ENCODE peak calls at places on chromosomes 1 and 21, in seven cellular contexts. One of them, this sample, is unnamed. For H3K4me1, the result is how much of the 10 kb centered on the place peaks cover.

GRCh38 chr1:26221094-26221493 is 12.9 kb upstream of the CEP85 start:
- DNase-seq in upper lobe of left lung: no peak
- DNase-seq in GM23338: no peak
- DNase-seq in breast epithelium: no peak
- DNase-seq in stomach: no peak
- DNase-seq in suprapubic skin: peak
- DNase-seq in sigmoid colon: no peak
- DNase-seq in this sample: no peak

GRCh38 chr1:200118779-200119505 is 91.4 kb downstream of the NR5A2 start:
- DNase-seq in breast epithelium: no peak
- DNase-seq in sigmoid colon: no peak
- DNase-seq in upper lobe of left lung: no peak
- DNase-seq in suprapubic skin: no peak
- DNase-seq in GM23338: peak
- DNase-seq in stomach: no peak
- DNase-seq in this sample: no peak

GRCh38 chr1:47679301-47679751 is 241.5 kb downstream of the FOXD2 start:
- DNase-seq in stomach: peak
- DNase-seq in sigmoid colon: peak
- DNase-seq in upper lobe of left lung: no peak
- DNase-seq in breast epithelium: no peak
- DNase-seq in GM23338: no peak
- DNase-seq in suprapubic skin: no peak
- DNase-seq in this sample: no peak

GRCh38 chr1:230025686-230026085 is 41.4 kb upstream of the GALNT2 start:
- DNase-seq in GM23338: no peak
- DNase-seq in suprapubic skin: no peak
- DNase-seq in breast epithelium: no peak
- DNase-seq in sigmoid colon: no peak
- DNase-seq in upper lobe of left lung: no peak
- DNase-seq in stomach: no peak
- DNase-seq in this sample: no peak

GRCh38 chr1:3671371-3672180 is 19.3 kb downstream of the TP73 start:
- DNase-seq in GM23338: no peak
- DNase-seq in upper lobe of left lung: no peak
- DNase-seq in suprapubic skin: no peak
- DNase-seq in stomach: no peak
- DNase-seq in breast epithelium: no peak
- DNase-seq in sigmoid colon: peak
- DNase-seq in this sample: no peak

GRCh38 chr1:85991261-85991660 is 165.3 kb downstream of the COL24A1 start:
- DNase-seq in sigmoid colon: no peak
- DNase-seq in breast epithelium: no peak
- DNase-seq in stomach: no peak
- DNase-seq in GM23338: no peak
- DNase-seq in upper lobe of left lung: no peak
- DNase-seq in suprapubic skin: no peak
- DNase-seq in this sample: no peak

GRCh38 chr1:62285440-62285839 is 33.8 kb downstream of the KANK4 start:
- DNase-seq in stomach: no peak
- DNase-seq in suprapubic skin: no peak
- DNase-seq in GM23338: no peak
- DNase-seq in upper lobe of left lung: no peak
- DNase-seq in breast epithelium: no peak
- DNase-seq in sigmoid colon: no peak
- DNase-seq in this sample: no peak

GRCh38 chr1:217562229-217562878 is 68.5 kb downstream of the GPATCH2 start:
- DNase-seq in breast epithelium: no peak
- DNase-seq in GM23338: no peak
- DNase-seq in stomach: no peak
- DNase-seq in sigmoid colon: no peak
- DNase-seq in upper lobe of left lung: no peak
- DNase-seq in suprapubic skin: no peak
- DNase-seq in this sample: no peak

GRCh38 chr1:160807242-160807641 is 11.3 kb downstream of the LY9 start:
- DNase-seq in stomach: no peak
- DNase-seq in breast epithelium: no peak
- DNase-seq in suprapubic skin: no peak
- DNase-seq in upper lobe of left lung: no peak
- DNase-seq in GM23338: no peak
- DNase-seq in sigmoid colon: no peak
- DNase-seq in this sample: no peak

GRCh38 chr1:30403732-30404131 is 319.7 kb downstream of the MATN1 start:
- DNase-seq in sigmoid colon: no peak
- DNase-seq in upper lobe of left lung: no peak
- DNase-seq in stomach: no peak
- DNase-seq in GM23338: no peak
- DNase-seq in breast epithelium: no peak
- DNase-seq in suprapubic skin: peak
- DNase-seq in this sample: no peak

GRCh38 chr1:32128971-32129370 is 21.1 kb downstream of the KPNA6 start:
- DNase-seq in breast epithelium: no peak
- DNase-seq in GM23338: no peak
- DNase-seq in suprapubic skin: no peak
- DNase-seq in sigmoid colon: no peak
- DNase-seq in upper lobe of left lung: no peak
- DNase-seq in stomach: no peak
- DNase-seq in this sample: no peak

GRCh38 chr1:243855616-243856318 is 5.7 kb upstream of the AKT3 start:
- DNase-seq in stomach: no peak
- DNase-seq in upper lobe of left lung: no peak
- DNase-seq in breast epithelium: no peak
- DNase-seq in sigmoid colon: no peak
- DNase-seq in GM23338: peak
- DNase-seq in suprapubic skin: no peak
- DNase-seq in this sample: no peak

GRCh38 chr1:112637257-112638108 is 17.9 kb downstream of the CAPZA1 start:
- DNase-seq in GM23338: no peak
- DNase-seq in stomach: no peak
- DNase-seq in breast epithelium: no peak
- DNase-seq in upper lobe of left lung: no peak
- DNase-seq in sigmoid colon: no peak
- DNase-seq in suprapubic skin: no peak
- DNase-seq in this sample: no peak

GRCh38 chr21:34910396-34910795 is 138.7 kb downstream of the RUNX1 start:
- DNase-seq in suprapubic skin: no peak
- DNase-seq in sigmoid colon: no peak
- DNase-seq in stomach: no peak
- DNase-seq in GM23338: no peak
- DNase-seq in breast epithelium: no peak
- DNase-seq in upper lobe of left lung: peak
- DNase-seq in this sample: no peak

GRCh38 chr1:14914351-14914988 is 239.1 kb upstream of the TMEM51 start:
- DNase-seq in breast epithelium: no peak
- DNase-seq in upper lobe of left lung: no peak
- DNase-seq in GM23338: no peak
- DNase-seq in stomach: no peak
- DNase-seq in suprapubic skin: no peak
- DNase-seq in sigmoid colon: no peak
- DNase-seq in this sample: no peak

GRCh38 chr1:78360584-78360983 is 130.2 kb upstream of the PTGFR start:
- DNase-seq in suprapubic skin: no peak
- DNase-seq in sigmoid colon: no peak
- DNase-seq in breast epithelium: no peak
- DNase-seq in GM23338: no peak
- DNase-seq in stomach: no peak
- DNase-seq in upper lobe of left lung: no peak
- DNase-seq in this sample: no peak

GRCh38 chr1:111604931-111605330 is 14.7 kb upstream of the RAP1A start:
- DNase-seq in suprapubic skin: no peak
- DNase-seq in sigmoid colon: no peak
- DNase-seq in upper lobe of left lung: no peak
- DNase-seq in GM23338: no peak
- DNase-seq in stomach: no peak
- DNase-seq in breast epithelium: no peak
- DNase-seq in this sample: no peak

GRCh38 chr1:71228727-71229371 is 148.0 kb upstream of the ZRANB2 start:
- DNase-seq in breast epithelium: no peak
- DNase-seq in sigmoid colon: no peak
- DNase-seq in stomach: no peak
- DNase-seq in upper lobe of left lung: no peak
- DNase-seq in suprapubic skin: no peak
- DNase-seq in GM23338: peak
- DNase-seq in this sample: no peak

GRCh38 chr1:154485905-154486304 is 16.1 kb upstream of the TDRD10 start:
- DNase-seq in upper lobe of left lung: no peak
- DNase-seq in breast epithelium: no peak
- DNase-seq in sigmoid colon: no peak
- DNase-seq in stomach: peak
- DNase-seq in suprapubic skin: no peak
- DNase-seq in GM23338: no peak
- DNase-seq in this sample: no peak

GRCh38 chr1:238029126-238029525 is 138.4 kb upstream of the ZP4 start:
- DNase-seq in stomach: no peak
- DNase-seq in suprapubic skin: no peak
- DNase-seq in upper lobe of left lung: no peak
- DNase-seq in sigmoid colon: no peak
- DNase-seq in breast epithelium: no peak
- DNase-seq in GM23338: no peak
- DNase-seq in this sample: no peak

GRCh38 chr1:35644204-35644603 is 2.9 kb upstream of the PSMB2 start:
- DNase-seq in suprapubic skin: no peak
- DNase-seq in GM23338: no peak
- DNase-seq in sigmoid colon: no peak
- DNase-seq in stomach: no peak
- DNase-seq in upper lobe of left lung: no peak
- DNase-seq in breast epithelium: no peak
- DNase-seq in this sample: no peak

GRCh38 chr1:54619749-54620148 is 3.6 kb downstream of the FAM151A start:
- DNase-seq in GM23338: no peak
- DNase-seq in upper lobe of left lung: no peak
- DNase-seq in stomach: no peak
- DNase-seq in suprapubic skin: no peak
- DNase-seq in breast epithelium: no peak
- DNase-seq in sigmoid colon: peak
- DNase-seq in this sample: no peak

GRCh38 chr1:4594286-4594991 is 60.0 kb upstream of the AJAP1 start:
- DNase-seq in GM23338: no peak
- DNase-seq in upper lobe of left lung: no peak
- DNase-seq in breast epithelium: no peak
- DNase-seq in stomach: no peak
- DNase-seq in sigmoid colon: no peak
- DNase-seq in suprapubic skin: peak
- DNase-seq in this sample: no peak

GRCh38 chr1:8394456-8395321 is 76.8 kb downstream of the SLC45A1 start:
- DNase-seq in suprapubic skin: no peak
- DNase-seq in sigmoid colon: no peak
- DNase-seq in stomach: no peak
- DNase-seq in breast epithelium: no peak
- DNase-seq in upper lobe of left lung: no peak
- DNase-seq in GM23338: no peak
- DNase-seq in this sample: no peak
- TF ChIP-seq POLR2AphosphoS5 in suprapubic skin: no peak
- TF ChIP-seq POLR2AphosphoS5 in sigmoid colon: no peak
- TF ChIP-seq POLR2AphosphoS5 in stomach: no peak
- TF ChIP-seq POLR2AphosphoS5 in breast epithelium: no peak
- TF ChIP-seq POLR2AphosphoS5 in upper lobe of left lung: no peak
- TF ChIP-seq POLR2AphosphoS5 in GM23338: no peak
- TF ChIP-seq POLR2AphosphoS5 in this sample: no peak

DNA sequence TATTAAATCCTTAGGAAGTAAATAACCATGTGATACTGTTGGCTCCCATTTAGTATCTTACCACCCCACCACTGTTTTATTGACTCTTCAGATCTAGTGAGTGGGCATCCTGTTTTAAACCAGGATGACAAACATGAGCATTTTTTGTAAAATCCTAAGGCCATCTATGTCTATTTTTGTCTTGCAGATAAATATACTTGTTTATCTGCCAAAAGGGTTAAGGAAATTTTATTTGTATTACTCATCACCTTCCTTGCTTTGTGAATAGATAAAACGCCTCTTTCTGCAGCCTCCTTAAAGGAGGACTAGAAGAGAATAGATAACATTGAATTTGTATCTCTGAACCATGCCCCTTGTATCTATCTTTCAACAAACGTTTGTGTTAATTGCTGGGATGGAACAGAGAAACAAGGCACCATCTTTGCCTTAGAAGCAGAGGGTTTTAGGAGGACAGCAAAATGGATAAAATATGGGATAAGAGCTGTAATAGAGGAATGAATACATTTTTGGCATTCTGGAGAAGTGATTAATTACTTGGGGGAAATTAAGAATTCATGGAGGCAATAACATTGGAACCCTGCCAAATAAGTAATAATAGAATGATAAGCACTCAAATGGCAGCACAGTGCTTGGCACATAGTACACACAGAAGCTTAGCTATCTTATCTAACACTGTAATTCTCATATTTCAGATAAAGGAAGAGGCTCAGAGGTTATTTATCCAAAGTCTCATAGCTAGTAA is 14.7 kb downstream of the YTHDF2 start:
- DNase-seq in upper lobe of left lung: no peak
- DNase-seq in breast epithelium: no peak
- DNase-seq in sigmoid colon: no peak
- DNase-seq in stomach: no peak
- DNase-seq in suprapubic skin: no peak
- DNase-seq in GM23338: no peak
- DNase-seq in this sample: no peak
- H3K4me1 ChIP-seq in upper lobe of left lung: half or more
- H3K4me1 ChIP-seq in breast epithelium: under half
- H3K4me1 ChIP-seq in sigmoid colon: half or more
- H3K4me1 ChIP-seq in stomach: half or more
- H3K4me1 ChIP-seq in suprapubic skin: half or more
- H3K4me1 ChIP-seq in GM23338: half or more
- H3K4me1 ChIP-seq in this sample: under half

GRCh38 chr1:89425056-89425455 is 61.2 kb downstream of the GBP6 start:
- DNase-seq in suprapubic skin: no peak
- DNase-seq in stomach: no peak
- DNase-seq in sigmoid colon: no peak
- DNase-seq in breast epithelium: no peak
- DNase-seq in upper lobe of left lung: no peak
- DNase-seq in GM23338: no peak
- DNase-seq in this sample: no peak
- H3K27ac ChIP-seq in suprapubic skin: no peak
- H3K27ac ChIP-seq in stomach: no peak
- H3K27ac ChIP-seq in sigmoid colon: no peak
- H3K27ac ChIP-seq in breast epithelium: no peak
- H3K27ac ChIP-seq in upper lobe of left lung: no peak
- H3K27ac ChIP-seq in GM23338: no peak
- H3K27ac ChIP-seq in this sample: no peak

DNA sequence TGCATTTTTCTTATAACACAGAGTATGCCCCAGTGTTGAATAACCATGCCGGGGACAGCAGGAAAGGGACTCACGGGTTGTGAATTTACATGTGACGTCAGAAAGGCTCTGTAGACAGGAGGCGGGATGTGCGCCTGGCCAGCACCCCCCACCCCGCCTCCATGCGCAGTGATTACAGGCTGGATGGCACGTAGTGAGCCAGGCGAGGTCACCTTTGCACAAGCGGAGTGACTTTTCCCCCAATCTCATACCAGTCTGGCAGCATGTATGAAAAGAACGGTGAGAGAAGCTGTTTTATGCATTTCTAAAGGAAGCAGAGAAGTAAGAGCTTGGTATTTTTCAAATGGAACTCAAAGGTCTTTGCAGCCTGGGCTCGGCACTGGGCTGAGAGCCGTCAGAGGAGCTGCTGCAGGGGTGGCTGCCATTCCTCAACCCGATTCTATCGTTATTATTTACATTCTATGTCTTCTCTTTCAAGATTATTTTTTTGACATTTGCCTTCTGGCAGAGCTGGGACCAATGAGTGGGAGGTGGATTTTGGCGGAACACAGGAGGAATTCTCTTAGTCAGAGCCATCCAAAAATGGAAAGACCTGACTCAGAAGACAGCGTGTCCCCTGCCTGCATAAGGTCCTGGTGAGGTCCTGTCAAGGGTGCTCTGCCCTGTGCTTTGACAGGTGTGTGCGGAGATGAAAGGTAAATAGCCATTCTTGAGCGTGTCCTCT is 115.6 kb upstream of the SLC45A1 start:
- DNase-seq in GM23338: peak
- DNase-seq in breast epithelium: no peak
- DNase-seq in suprapubic skin: no peak
- DNase-seq in upper lobe of left lung: peak
- DNase-seq in sigmoid colon: peak
- DNase-seq in stomach: peak
- DNase-seq in this sample: peak
- TF ChIP-seq POLR2AphosphoS5 in GM23338: no peak
- TF ChIP-seq POLR2AphosphoS5 in breast epithelium: peak
- TF ChIP-seq POLR2AphosphoS5 in suprapubic skin: no peak
- TF ChIP-seq POLR2AphosphoS5 in upper lobe of left lung: peak
- TF ChIP-seq POLR2AphosphoS5 in sigmoid colon: peak
- TF ChIP-seq POLR2AphosphoS5 in stomach: peak
- TF ChIP-seq POLR2AphosphoS5 in this sample: peak